ENCODE peak calls at places on chromosomes 5 and 9, in six cellular contexts. One of them, this sample, is unnamed.

GRCh38 chr9:121369595-121370265 is at the start of gene STOM:
- DNase-seq in Panc1: no peak
- DNase-seq in fibroblast of lung: peak
- DNase-seq in AG04450: peak
- DNase-seq in AG10803: peak
- DNase-seq in cardiac fibroblast: peak
- DNase-seq in this sample: peak

GRCh38 chr5:172640822-172641358 is at the start of gene NEURL1B:
- DNase-seq in fibroblast of lung: peak
- DNase-seq in AG04450: no peak
- DNase-seq in Panc1: no peak
- DNase-seq in cardiac fibroblast: peak
- DNase-seq in AG10803: peak
- DNase-seq in this sample: no peak

GRCh38 chr5:135140805-135141204 is 106.8 kb upstream of the PITX1 start:
- DNase-seq in Panc1: no peak
- DNase-seq in AG04450: no peak
- DNase-seq in AG10803: peak
- DNase-seq in fibroblast of lung: peak
- DNase-seq in cardiac fibroblast: peak
- DNase-seq in this sample: no peak

GRCh38 chr9:136095495-136096058 is 488 bp upstream of the NACC2 start:
- DNase-seq in fibroblast of lung: no peak
- DNase-seq in cardiac fibroblast: peak
- DNase-seq in AG04450: no peak
- DNase-seq in Panc1: no peak
- DNase-seq in AG10803: peak
- DNase-seq in this sample: no peak

GRCh38 chr9:130869250-130869649 is 27.4 kb downstream of the QRFP start:
- DNase-seq in cardiac fibroblast: peak
- DNase-seq in Panc1: no peak
- DNase-seq in fibroblast of lung: peak
- DNase-seq in AG10803: no peak
- DNase-seq in AG04450: no peak
- DNase-seq in this sample: no peak

GRCh38 chr5:54870251-54870650 is 115.1 kb downstream of the ESM1 start:
- DNase-seq in AG04450: no peak
- DNase-seq in AG10803: no peak
- DNase-seq in Panc1: no peak
- DNase-seq in cardiac fibroblast: no peak
- DNase-seq in fibroblast of lung: no peak
- DNase-seq in this sample: no peak

GRCh38 chr9:116191757-116192415 is 38.3 kb downstream of the PAPPA start:
- DNase-seq in AG10803: no peak
- DNase-seq in cardiac fibroblast: no peak
- DNase-seq in Panc1: no peak
- DNase-seq in AG04450: no peak
- DNase-seq in fibroblast of lung: no peak
- DNase-seq in this sample: no peak

GRCh38 chr5:140875085-140876065 is at the start of gene PCDHA12:
- DNase-seq in AG10803: no peak
- DNase-seq in cardiac fibroblast: no peak
- DNase-seq in Panc1: no peak
- DNase-seq in AG04450: no peak
- DNase-seq in fibroblast of lung: no peak
- DNase-seq in this sample: no peak

GRCh38 chr9:114799441-114799840 is 6.4 kb downstream of the TNFSF15 start:
- DNase-seq in fibroblast of lung: no peak
- DNase-seq in AG04450: no peak
- DNase-seq in Panc1: no peak
- DNase-seq in cardiac fibroblast: no peak
- DNase-seq in AG10803: no peak
- DNase-seq in this sample: no peak

GRCh38 chr5:176334031-176334770 is 27.4 kb downstream of the KIAA1191 start:
- DNase-seq in AG04450: no peak
- DNase-seq in cardiac fibroblast: no peak
- DNase-seq in AG10803: no peak
- DNase-seq in fibroblast of lung: no peak
- DNase-seq in Panc1: no peak
- DNase-seq in this sample: no peak

GRCh38 chr5:68378204-68378830 is 162.8 kb downstream of the PIK3R1 start:
- DNase-seq in cardiac fibroblast: no peak
- DNase-seq in AG10803: no peak
- DNase-seq in AG04450: no peak
- DNase-seq in Panc1: no peak
- DNase-seq in fibroblast of lung: no peak
- DNase-seq in this sample: no peak

GRCh38 chr5:167796636-167797035 is 494.8 kb upstream of the WWC1 start:
- DNase-seq in Panc1: no peak
- DNase-seq in AG04450: no peak
- DNase-seq in cardiac fibroblast: no peak
- DNase-seq in fibroblast of lung: no peak
- DNase-seq in AG10803: peak
- DNase-seq in this sample: no peak

GRCh38 chr9:123469231-123469630 is 113.2 kb downstream of the CRB2 start:
- DNase-seq in AG04450: no peak
- DNase-seq in Panc1: no peak
- DNase-seq in cardiac fibroblast: no peak
- DNase-seq in fibroblast of lung: no peak
- DNase-seq in AG10803: no peak
- DNase-seq in this sample: no peak

GRCh38 chr5:117461403-117461802 is 886.8 kb upstream of the SEMA6A start:
- DNase-seq in AG10803: no peak
- DNase-seq in AG04450: no peak
- DNase-seq in Panc1: no peak
- DNase-seq in cardiac fibroblast: no peak
- DNase-seq in fibroblast of lung: no peak
- DNase-seq in this sample: no peak

GRCh38 chr5:158414780-158415179 is 555.8 kb upstream of the CLINT1 start:
- DNase-seq in AG10803: peak
- DNase-seq in Panc1: no peak
- DNase-seq in AG04450: peak
- DNase-seq in cardiac fibroblast: peak
- DNase-seq in fibroblast of lung: peak
- DNase-seq in this sample: peak

DNA sequence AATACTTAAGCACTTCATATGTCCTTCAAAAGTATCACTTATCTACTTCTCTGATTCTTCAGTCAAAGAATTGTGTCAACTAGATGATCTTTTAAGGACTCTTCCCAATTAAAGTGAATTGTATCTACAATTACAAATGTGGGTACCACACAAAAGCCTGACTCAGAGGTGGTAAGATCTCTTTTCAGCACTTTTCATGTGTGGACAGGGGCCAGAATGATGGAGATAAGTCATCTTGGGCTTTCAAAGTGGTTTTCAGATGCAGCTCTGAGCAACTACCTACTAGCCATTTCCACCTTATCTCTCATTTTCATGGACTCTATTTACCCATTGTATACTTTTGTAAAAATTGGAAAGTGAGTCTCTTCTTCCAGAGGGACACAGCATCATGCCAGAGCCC is 8.4 kb downstream of the COX7C start:
- DNase-seq in Panc1: no peak
- DNase-seq in AG10803: no peak
- DNase-seq in fibroblast of lung: no peak
- DNase-seq in cardiac fibroblast: no peak
- DNase-seq in AG04450: no peak
- DNase-seq in this sample: no peak
- TF ChIP-seq CTCF in Panc1: no peak
- TF ChIP-seq CTCF in AG10803: no peak
- TF ChIP-seq CTCF in fibroblast of lung: no peak
- TF ChIP-seq CTCF in cardiac fibroblast: no peak
- TF ChIP-seq CTCF in AG04450: no peak
- TF ChIP-seq CTCF in this sample: no peak

GRCh38 chr5:32501071-32501470 is 56.5 kb upstream of the ZFR start:
- DNase-seq in AG04450: no peak
- DNase-seq in Panc1: no peak
- DNase-seq in fibroblast of lung: no peak
- DNase-seq in cardiac fibroblast: no peak
- DNase-seq in AG10803: no peak
- DNase-seq in this sample: no peak
- H3K4me3 ChIP-seq in AG04450: no peak
- H3K4me3 ChIP-seq in Panc1: no peak
- H3K4me3 ChIP-seq in fibroblast of lung: no peak
- H3K4me3 ChIP-seq in cardiac fibroblast: no peak
- H3K4me3 ChIP-seq in AG10803: no peak
- H3K4me3 ChIP-seq in this sample: no peak

GRCh38 chr5:129363991-129364390 is 96.1 kb upstream of the ADAMTS19 start:
- DNase-seq in Panc1: no peak
- DNase-seq in fibroblast of lung: no peak
- DNase-seq in AG10803: no peak
- DNase-seq in AG04450: no peak
- DNase-seq in cardiac fibroblast: no peak
- DNase-seq in this sample: no peak

GRCh38 chr5:129359450-129359849 is 100.6 kb upstream of the ADAMTS19 start:
- DNase-seq in AG10803: no peak
- DNase-seq in Panc1: no peak
- DNase-seq in AG04450: no peak
- DNase-seq in fibroblast of lung: no peak
- DNase-seq in cardiac fibroblast: no peak
- DNase-seq in this sample: no peak

GRCh38 chr5:129356846-129357245 is 103.3 kb upstream of the ADAMTS19 start:
- DNase-seq in fibroblast of lung: no peak
- DNase-seq in AG10803: no peak
- DNase-seq in Panc1: no peak
- DNase-seq in cardiac fibroblast: no peak
- DNase-seq in AG04450: no peak
- DNase-seq in this sample: no peak

GRCh38 chr5:129358069-129358468 is 102.0 kb upstream of the ADAMTS19 start:
- DNase-seq in AG04450: no peak
- DNase-seq in AG10803: no peak
- DNase-seq in cardiac fibroblast: no peak
- DNase-seq in Panc1: no peak
- DNase-seq in fibroblast of lung: no peak
- DNase-seq in this sample: no peak

DNA sequence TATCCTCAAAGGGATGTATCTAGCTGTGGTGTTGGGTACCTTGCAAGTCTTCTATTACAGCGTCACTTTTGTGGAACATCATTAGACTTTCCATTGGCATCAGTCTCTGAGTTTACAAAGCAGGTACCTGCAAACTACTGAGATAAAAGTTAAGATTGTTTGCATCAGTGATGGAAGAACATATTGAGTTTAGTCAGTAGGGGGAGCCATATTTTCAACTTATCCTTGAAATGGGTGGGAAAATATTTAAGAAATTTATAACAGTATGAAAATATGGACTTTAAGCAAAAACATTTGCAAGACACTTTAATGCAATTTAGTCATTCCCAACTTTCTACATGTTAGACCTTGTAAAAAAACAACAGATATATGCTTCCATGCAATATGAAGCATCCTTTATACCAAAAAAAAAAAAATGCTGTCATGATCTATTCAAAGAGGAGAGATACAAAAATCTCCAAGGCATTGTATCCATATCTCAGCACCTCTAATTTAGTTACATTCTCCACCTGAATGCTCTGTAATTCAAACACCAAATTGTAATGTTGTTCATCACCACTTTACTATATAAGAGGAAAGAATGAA is 98.6 kb upstream of the ADAMTS19 start:
- DNase-seq in AG10803: no peak
- DNase-seq in fibroblast of lung: peak
- DNase-seq in cardiac fibroblast: peak
- DNase-seq in AG04450: no peak
- DNase-seq in Panc1: no peak
- DNase-seq in this sample: peak
- TF ChIP-seq CTCF in AG10803: no peak
- TF ChIP-seq CTCF in fibroblast of lung: no peak
- TF ChIP-seq CTCF in cardiac fibroblast: peak
- TF ChIP-seq CTCF in AG04450: peak
- TF ChIP-seq CTCF in Panc1: peak
- TF ChIP-seq CTCF in this sample: peak

GRCh38 chr5:123879071-123879470 is 367.1 kb downstream of the CSNK1G3 start:
- DNase-seq in AG10803: no peak
- DNase-seq in cardiac fibroblast: no peak
- DNase-seq in fibroblast of lung: no peak
- DNase-seq in Panc1: no peak
- DNase-seq in AG04450: no peak
- DNase-seq in this sample: no peak

GRCh38 chr5:123875444-123876264 is 363.7 kb downstream of the CSNK1G3 start:
- DNase-seq in cardiac fibroblast: peak
- DNase-seq in Panc1: no peak
- DNase-seq in AG04450: no peak
- DNase-seq in fibroblast of lung: no peak
- DNase-seq in AG10803: no peak
- DNase-seq in this sample: no peak

GRCh38 chr5:123876265-123876790 is 364.4 kb downstream of the CSNK1G3 start:
- DNase-seq in Panc1: no peak
- DNase-seq in fibroblast of lung: no peak
- DNase-seq in cardiac fibroblast: no peak
- DNase-seq in AG10803: no peak
- DNase-seq in AG04450: no peak
- DNase-seq in this sample: no peak

GRCh38 chr5:123871373-123871772 is 359.4 kb downstream of the CSNK1G3 start:
- DNase-seq in cardiac fibroblast: no peak
- DNase-seq in AG04450: no peak
- DNase-seq in fibroblast of lung: no peak
- DNase-seq in Panc1: no peak
- DNase-seq in AG10803: no peak
- DNase-seq in this sample: no peak

DNA sequence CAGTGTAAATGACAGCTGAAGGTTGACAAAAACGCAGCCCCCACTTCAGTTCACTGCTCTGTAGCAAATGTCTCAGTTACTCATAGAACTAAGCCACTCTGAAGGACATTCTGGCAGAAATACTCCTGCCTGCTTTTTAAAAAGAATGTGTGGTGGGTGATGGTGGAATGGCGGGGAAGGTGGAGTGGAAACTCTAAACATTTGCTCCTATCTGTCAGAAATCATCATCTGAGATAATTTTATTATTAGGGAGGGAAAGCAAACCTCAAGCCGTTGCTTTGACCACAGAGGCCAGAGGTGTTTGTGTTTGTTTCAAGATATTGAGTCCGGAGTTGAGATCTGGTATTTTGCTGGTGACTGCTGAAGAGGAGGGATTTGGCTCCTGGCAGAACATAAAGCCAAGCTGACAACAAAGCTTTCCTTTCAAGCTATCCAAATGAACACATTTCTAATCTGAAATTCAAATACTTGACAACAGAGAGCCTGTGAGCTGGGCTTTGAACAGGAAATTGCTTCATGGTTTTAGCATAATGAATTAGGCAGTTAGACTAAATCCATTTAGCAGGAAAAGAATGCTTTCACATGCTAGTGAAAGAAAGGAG is 362.7 kb downstream of the CSNK1G3 start:
- DNase-seq in cardiac fibroblast: peak
- DNase-seq in AG10803: peak
- DNase-seq in Panc1: no peak
- DNase-seq in fibroblast of lung: peak
- DNase-seq in AG04450: peak
- DNase-seq in this sample: no peak
- H3K4me3 ChIP-seq in cardiac fibroblast: no peak
- H3K4me3 ChIP-seq in AG10803: no peak
- H3K4me3 ChIP-seq in Panc1: peak
- H3K4me3 ChIP-seq in fibroblast of lung: no peak
- H3K4me3 ChIP-seq in AG04450: no peak
- H3K4me3 ChIP-seq in this sample: no peak

GRCh38 chr5:4875942-4876341 is 264.2 kb upstream of the ADAMTS16 start:
- DNase-seq in cardiac fibroblast: no peak
- DNase-seq in fibroblast of lung: no peak
- DNase-seq in AG04450: no peak
- DNase-seq in AG10803: no peak
- DNase-seq in Panc1: no peak
- DNase-seq in this sample: no peak
- TF ChIP-seq CTCF in cardiac fibroblast: no peak
- TF ChIP-seq CTCF in fibroblast of lung: no peak
- TF ChIP-seq CTCF in AG04450: no peak
- TF ChIP-seq CTCF in AG10803: no peak
- TF ChIP-seq CTCF in Panc1: no peak
- TF ChIP-seq CTCF in this sample: no peak

This sample was measured in HFF-Myc.